ENCODE peak calls at places on chromosomes 12 and 14, in five cellular contexts. S, R, G, H and Q are unnamed samples.

GRCh38 chr12:71164877-71165197 is 7.0 kb upstream of the TSPAN8 start:
- DNase-seq in S (no peak), R (peak; percentile 48), G (no peak), H (no peak), Q (no peak)

GRCh38 chr12:71007025-71007424 is 86.5 kb upstream of the PTPRR start:
- DNase-seq in S (no peak), R (no peak), G (no peak), H (no peak), Q (no peak)

GRCh38 chr14:70641548-70642312 is at the start of gene TTC9:
- DNase-seq in S (peak; percentile 47), R (peak; percentile 8), G (peak; percentile 65), H (no peak), Q (no peak)

GRCh38 chr12:122990961-122991622 is 10.6 kb downstream of the ARL6IP4 start:
- DNase-seq in S (no peak), R (no peak), G (no peak), H (no peak), Q (no peak)

GRCh38 chr12:88638956-88639355 is 58.7 kb upstream of the KITLG start:
- DNase-seq in S (no peak), R (no peak), G (no peak), H (no peak), Q (no peak)

GRCh38 chr12:65449400-65449799 is 170.9 kb downstream of the MSRB3 start:
- DNase-seq in S (no peak), R (peak; percentile 67), G (no peak), H (no peak), Q (no peak)

GRCh38 chr14:69036757-69037506 is 57.8 kb upstream of the ACTN1 start:
- DNase-seq in S (no peak), R (no peak), G (no peak), H (no peak), Q (no peak)

GRCh38 chr12:121537814-121538698 is 42.8 kb downstream of the KDM2B start:
- DNase-seq in S (no peak), R (peak; percentile 29), G (peak; percentile 45), H (no peak), Q (peak; percentile 24)

GRCh38 chr14:60092516-60092915 is 793 bp downstream of the PCNX4 start:
- DNase-seq in S (no peak), R (peak; percentile 65), G (peak; percentile 19), H (no peak), Q (peak; percentile 10)

GRCh38 chr12:57370084-57370483 is 60.8 kb downstream of the R3HDM2 start:
- DNase-seq in S (no peak), R (no peak), G (no peak), H (no peak), Q (no peak)

GRCh38 chr12:68042212-68042699 is 53.0 kb downstream of the IFNG-AS1 start:
- DNase-seq in S (no peak), R (no peak), G (no peak), H (peak; percentile 16), Q (no peak)

GRCh38 chr12:128891856-128892255 is 38.6 kb downstream of the GLT1D1 start:
- DNase-seq in S (no peak), R (no peak), G (no peak), H (no peak), Q (no peak)

GRCh38 chr12:120971299-120972180 is 6.8 kb upstream of the HNF1A start:
- DNase-seq in S (no peak), R (peak; percentile 83), G (peak; percentile 72), H (peak; percentile 53), Q (peak; percentile 63)

GRCh38 chr14:74647834-74648361 is 35.9 kb upstream of the LTBP2 start:
- DNase-seq in S (no peak), R (no peak), G (no peak), H (no peak), Q (no peak)